ENCODE peak calls at places on chromosomes 13 and 19, in five cellular contexts. Y is aorta; H is iPS-NIHi11; V is stimulated activated CD4-positive, alpha-beta T cell treated with anti-CD3 and anti-CD28 coated beads, Interleukin-12 subunit alpha, Interleukin-12 subunit beta, amount 100 ng/mL, for 24 hours; Q is EL. A is an unnamed sample.

GRCh38 chr13:67369895-67370660 is 139.9 kb upstream of the PCDH9 start:
- DNase-seq in Y (no peak), H (no peak), V (no peak), Q (peak), A (no peak)

GRCh38 chr19:38134538-38135149 is 89.4 kb downstream of the DPF1 start:
- DNase-seq in Y (no peak), H (peak), V (peak), Q (peak), A (no peak)

GRCh38 chr13:29073762-29074161 is 253.6 kb downstream of the MTUS2 start:
- DNase-seq in Y (no peak), H (peak), V (no peak), Q (no peak), A (no peak)

GRCh38 chr13:112655898-112656297 is 33.9 kb upstream of the ATP11A start:
- DNase-seq in Y (no peak), H (no peak), V (no peak), Q (no peak), A (no peak)

GRCh38 chr19:5358173-5358800 is 17.7 kb upstream of the PTPRS start:
- DNase-seq in Y (no peak), H (peak), V (no peak), Q (peak), A (no peak)

GRCh38 chr19:23436944-23437343 is 41.7 kb upstream of the ZNF91 start:
- DNase-seq in Y (no peak), H (no peak), V (no peak), Q (no peak), A (no peak)

GRCh38 chr13:27423333-27423732 is 1.1 kb upstream of the GTF3A start:
- DNase-seq in Y (no peak), H (no peak), V (no peak), Q (no peak), A (no peak)

GRCh38 chr13:101576452-101576851 is 124.0 kb downstream of the ITGBL1 start:
- DNase-seq in Y (no peak), H (no peak), V (no peak), Q (peak), A (no peak)

GRCh38 chr19:35870798-35871197 is 2.4 kb downstream of the APLP1 start:
- DNase-seq in Y (no peak), H (no peak), V (no peak), Q (no peak), A (no peak)

GRCh38 chr13:33089311-33089710 is 73.1 kb downstream of the KL start:
- DNase-seq in Y (no peak), H (no peak), V (no peak), Q (no peak), A (no peak)

GRCh38 chr19:2039959-2040646 is 10.9 kb downstream of the MKNK2 start:
- DNase-seq in Y (no peak), H (no peak), V (no peak), Q (no peak), A (no peak)

GRCh38 chr13:68748038-68748437 is 1359.6 kb upstream of the ATXN8OS start:
- DNase-seq in Y (no peak), H (no peak), V (no peak), Q (no peak), A (no peak)

GRCh38 chr13:97640236-97640635 is 206.3 kb downstream of the RAP2A start:
- DNase-seq in Y (no peak), H (no peak), V (no peak), Q (no peak), A (no peak)

GRCh38 chr13:96575423-96576320 is 418.6 kb downstream of the OXGR1 start:
- DNase-seq in Y (no peak), H (no peak), V (no peak), Q (no peak), A (no peak)

GRCh38 chr13:106376411-106377112 is 158.9 kb downstream of the EFNB2 start:
- DNase-seq in Y (no peak), H (no peak), V (no peak), Q (peak), A (no peak)

GRCh38 chr13:110644892-110645521 is 29.7 kb downstream of the NAXD start:
- DNase-seq in Y (peak), H (peak), V (peak), Q (peak), A (no peak)

GRCh38 chr13:98098511-98098910 is 44.4 kb upstream of the FARP1 start:
- DNase-seq in Y (no peak), H (no peak), V (no peak), Q (peak), A (no peak)

A was measured in NCI-H1417 treated with DMSO at 0.1 percent for 48 hours.